ENCODE peak calls at places on chromosomes 4 and X, in nine cellular contexts. N, G, S, D, A, W, C, T and J are unnamed samples.

GRCh38 chr4:139633661-139634060 is 32.0 kb upstream of the MGST2 start:
- DNase-seq in D (no peak), N (peak; percentile 62), S (peak; percentile 63), G (peak; percentile 41), T (peak; percentile 21), W (no peak), C (peak; percentile 58), A (no peak), J (no peak)

GRCh38 chr4:73836373-73837269 is at the start of gene CXCL6:
- DNase-seq in W (no peak), T (peak; percentile 30), S (peak; percentile 79), N (peak; percentile 74), D (peak; percentile 65), A (peak; percentile 36), C (no peak), G (peak; percentile 48), J (no peak)

GRCh38 chrX:63855896-63856295 is 70.9 kb upstream of the ARHGEF9 start:
- DNase-seq in A (no peak), C (no peak), S (no peak), G (no peak), W (no peak), T (no peak), D (no peak), N (no peak), J (no peak)

GRCh38 chrX:112521658-112522057 is 158.1 kb downstream of the LHFPL1 start:
- DNase-seq in N (no peak), T (no peak), W (no peak), S (no peak), G (no peak), C (no peak), D (no peak), A (no peak), J (no peak)

GRCh38 chrX:132216283-132216682 is 3.0 kb downstream of the RAP2C start:
- DNase-seq in W (no peak), N (no peak), T (no peak), A (no peak), S (no peak), D (no peak), G (no peak), C (peak; percentile 13), J (no peak)

GRCh38 chr4:182177166-182177565 is 66.0 kb upstream of the TENM3 start:
- DNase-seq in C (no peak), S (no peak), A (no peak), G (no peak), T (no peak), W (no peak), D (no peak), N (no peak), J (no peak)

GRCh38 chr4:95118507-95118906 is 360.8 kb downstream of the BMPR1B start:
- DNase-seq in D (no peak), S (no peak), W (no peak), G (no peak), N (no peak), A (no peak), T (no peak), C (no peak), J (no peak)

GRCh38 chr4:150582881-150583286 is 933 bp downstream of the MAB21L2 start:
- DNase-seq in W (peak; percentile 48), D (no peak), A (no peak), S (peak; percentile 70), T (no peak), N (peak; percentile 72), C (no peak), G (no peak), J (no peak)

GRCh38 chrX:75421688-75422087 is 101.1 kb downstream of the ZDHHC15 start:
- DNase-seq in W (no peak), A (no peak), S (no peak), T (no peak), C (no peak), G (no peak), D (no peak), N (no peak), J (no peak)

GRCh38 chrX:101450951-101451350 is 34.3 kb upstream of the ARMCX4 start:
- DNase-seq in G (no peak), S (no peak), A (no peak), D (no peak), W (no peak), C (no peak), T (peak; percentile 41), N (no peak), J (no peak)

GRCh38 chr4:86935833-86936721 is 1.3 kb downstream of the AFF1 start:
- DNase-seq in D (peak; percentile 84), A (peak; percentile 91), G (peak; percentile 68), N (peak; percentile 36), C (peak; percentile 75), T (peak; percentile 42), W (no peak), S (peak; percentile 73), J (peak; percentile 81)

GRCh38 chr4:147198411-147199051 is 252.9 kb upstream of the TTC29 start:
- DNase-seq in S (no peak), G (no peak), T (no peak), N (peak; percentile 58), A (no peak), W (no peak), D (no peak), C (no peak), J (no peak)

GRCh38 chr4:141571368-141571767 is 65.0 kb upstream of the IL15 start:
- DNase-seq in N (no peak), S (no peak), D (no peak), A (no peak), T (no peak), C (no peak), W (no peak), G (no peak), J (no peak)

GRCh38 chrX:33210156-33210555 is 1.2 kb downstream of the DMD start:
- DNase-seq in N (no peak), W (no peak), G (no peak), C (no peak), A (no peak), S (no peak), T (no peak), D (no peak), J (no peak)

GRCh38 chrX:154714925-154715324 is 36.0 kb downstream of the GAB3 start:
- DNase-seq in G (no peak), N (peak; percentile 44), W (peak; percentile 63), A (peak; percentile 52), T (no peak), D (no peak), C (peak; percentile 66), S (peak; percentile 53), J (no peak)

GRCh38 chr4:16897991-16898827 is at the start of gene LDB2:
- DNase-seq in T (peak; percentile 75), C (peak; percentile 94), G (peak; percentile 45), A (peak; percentile 32), W (peak; percentile 46), N (peak; percentile 84), S (peak; percentile 64), D (peak; percentile 77), J (peak; percentile 80)

GRCh38 chrX:40327085-40327484 is 229.3 kb upstream of the BCOR start:
- DNase-seq in S (no peak), W (no peak), N (no peak), A (no peak), G (no peak), T (no peak), C (no peak), D (no peak), J (peak; percentile 38)

GRCh38 chr4:102789317-102789717 is 28.5 kb upstream of the MANBA start:
- DNase-seq in N (no peak), C (no peak), S (no peak), G (no peak), W (no peak), D (no peak), T (no peak), A (no peak), J (no peak)

GRCh38 chr4:25144870-25145481 is 15.3 kb downstream of the SEPSECS start:
- DNase-seq in W (peak; percentile 43), C (peak; percentile 45), S (no peak), G (no peak), N (peak; percentile 27), T (no peak), D (no peak), A (no peak), J (no peak)
- TF ChIP-seq CTCF in W (peak; percentile 83), C (peak; percentile 77), S (peak; percentile 37), G (no peak), N (peak; percentile 64), T (peak; percentile 72), D (peak; percentile 7), A (peak; percentile 40), J (no peak)

DNA sequence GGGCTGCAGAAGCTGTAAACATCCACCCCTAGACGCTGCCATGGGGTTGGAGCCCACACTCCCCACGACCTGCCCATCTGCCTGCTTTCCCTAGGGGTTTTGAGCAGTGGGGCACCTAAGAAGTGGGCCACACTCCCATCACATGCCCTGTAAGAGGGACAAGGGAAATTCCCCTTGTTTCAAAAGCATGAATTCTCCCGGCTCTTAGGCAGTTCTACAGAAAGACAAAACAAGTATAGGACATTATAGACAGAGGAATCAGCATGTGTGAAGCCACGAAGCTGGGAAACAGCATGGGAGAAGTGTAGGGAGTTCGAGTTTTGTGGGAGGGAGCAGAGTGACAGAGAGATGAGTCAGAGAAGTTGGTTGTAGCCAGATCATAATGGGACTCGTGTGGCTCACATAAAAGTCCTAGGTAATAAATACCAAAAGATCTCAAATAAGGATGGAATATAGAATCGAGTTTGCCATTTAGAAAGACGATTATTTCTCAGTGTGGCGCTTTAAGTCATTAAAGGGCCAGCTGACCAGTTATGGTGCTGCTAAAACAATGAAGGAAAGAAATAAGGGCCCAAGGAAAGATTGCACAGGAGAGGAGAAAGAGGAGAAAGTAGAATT is 23.9 kb downstream of the APOO start:
- DNase-seq in S (no peak), C (peak; percentile 68), D (no peak), N (no peak), W (no peak), A (peak; percentile 32), G (no peak), T (no peak), J (no peak)
- H3K27ac ChIP-seq in S (no peak overlapping the region), C (peak overlapping the region; percentile 58), D (peak overlapping the region; percentile 41), N (no peak overlapping the region), W (peak overlapping the region; percentile 94), A (peak overlapping the region; percentile 48), G (no peak overlapping the region), T (no peak overlapping the region), J (no peak overlapping the region)

GRCh38 chr4:184019084-184019483 is 114.0 kb downstream of the STOX2 start:
- DNase-seq in T (no peak), N (no peak), A (no peak), W (no peak), C (no peak), S (no peak), D (no peak), G (no peak), J (no peak)
- H3K4me3 ChIP-seq in T (no peak overlapping the region), N (no peak overlapping the region), A (no peak overlapping the region), W (no peak overlapping the region), C (no peak overlapping the region), S (no peak overlapping the region), D (no peak overlapping the region), G (no peak overlapping the region), J (no peak overlapping the region)

DNA sequence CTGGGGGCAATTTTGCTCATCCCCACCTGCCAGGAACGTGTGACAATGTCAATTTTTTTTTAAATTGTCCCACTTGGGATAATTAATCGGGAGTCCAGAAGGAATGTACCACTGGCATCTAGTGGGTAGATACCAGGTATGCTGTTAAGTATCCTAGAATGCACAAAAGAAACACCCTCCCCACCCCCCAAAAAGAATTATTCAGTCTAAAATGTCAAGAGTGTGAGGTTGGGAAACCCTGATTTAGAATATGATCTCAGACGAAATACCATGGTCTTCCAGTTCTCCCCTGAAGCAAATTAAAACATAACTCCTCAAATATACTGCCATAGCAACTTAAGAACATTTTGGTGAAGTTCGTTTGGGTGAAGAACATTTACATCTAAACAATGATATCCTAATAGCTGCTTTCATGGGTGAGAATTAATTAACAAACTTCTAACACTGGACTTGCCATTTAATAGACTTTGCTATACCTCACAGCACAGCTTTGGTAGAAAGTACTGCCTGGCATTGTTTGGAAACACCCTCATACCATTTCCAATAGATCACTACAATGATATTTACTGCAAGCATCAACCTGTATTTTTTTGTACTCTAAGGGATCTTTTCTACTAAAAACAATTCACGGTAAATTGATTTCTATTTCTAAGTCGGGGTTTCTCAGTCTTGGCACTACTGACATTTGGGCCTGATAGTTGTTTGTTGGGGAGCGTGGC is 36.5 kb downstream of the SH3RF1 start:
- DNase-seq in T (no peak), A (no peak), N (no peak), S (no peak), G (no peak), C (no peak), W (no peak), D (no peak), J (no peak)
- TF ChIP-seq CTCF in T (no peak), A (no peak), N (no peak), S (no peak), G (no peak), C (no peak), W (no peak), D (no peak), J (no peak)